ENCODE peak calls at places on chromosomes 5 and 9, in four cellular contexts. One of them, this sample, is unnamed.

GRCh38 chr9:80555782-80556325 is 984.1 kb downstream of the TLE4 start:
- DNase-seq in IMR-90: peak; percentile 18
- DNase-seq in GM12878: no peak
- DNase-seq in K562: no peak
- DNase-seq in this sample: no peak

GRCh38 chr5:37840036-37840909 is at the start of gene GDNF:
- DNase-seq in GM12878: no peak
- DNase-seq in IMR-90: peak; percentile 77
- DNase-seq in K562: no peak
- DNase-seq in this sample: no peak

GRCh38 chr5:85920984-85921383 is 696.8 kb upstream of the COX7C start:
- DNase-seq in IMR-90: no peak
- DNase-seq in GM12878: no peak
- DNase-seq in K562: no peak
- DNase-seq in this sample: no peak

GRCh38 chr9:105295151-105295550 is 50.7 kb downstream of the SLC44A1 start:
- DNase-seq in K562: no peak
- DNase-seq in GM12878: no peak
- DNase-seq in IMR-90: no peak
- DNase-seq in this sample: no peak

GRCh38 chr5:83925321-83925877 is 204.7 kb upstream of the HAPLN1 start:
- DNase-seq in GM12878: no peak
- DNase-seq in IMR-90: peak; percentile 88
- DNase-seq in K562: no peak
- DNase-seq in this sample: no peak

GRCh38 chr9:83934569-83935275 is 13.5 kb upstream of the KIF27 start:
- DNase-seq in IMR-90: peak; percentile 60
- DNase-seq in K562: no peak
- DNase-seq in GM12878: no peak
- DNase-seq in this sample: no peak

GRCh38 chr5:56155085-56155484 is 78.0 kb downstream of the ANKRD55 start:
- DNase-seq in GM12878: no peak
- DNase-seq in K562: no peak
- DNase-seq in IMR-90: no peak
- DNase-seq in this sample: no peak

GRCh38 chr5:93252165-93252564 is 328.9 kb downstream of the NR2F1-AS1 start:
- DNase-seq in GM12878: no peak
- DNase-seq in K562: no peak
- DNase-seq in IMR-90: no peak
- DNase-seq in this sample: no peak

GRCh38 chr5:174837919-174838902 is 113.8 kb downstream of the MSX2 start:
- DNase-seq in GM12878: no peak
- DNase-seq in IMR-90: peak; percentile 24
- DNase-seq in K562: no peak
- DNase-seq in this sample: peak; percentile 53

GRCh38 chr9:70110194-70111041 is 66.8 kb downstream of the MAMDC2 start:
- DNase-seq in GM12878: no peak
- DNase-seq in K562: no peak
- DNase-seq in IMR-90: peak; percentile 83
- DNase-seq in this sample: no peak
- TF ChIP-seq CHD1 in GM12878: no peak
- TF ChIP-seq CHD1 in K562: no peak
- TF ChIP-seq CHD1 in IMR-90: no peak
- TF ChIP-seq CHD1 in this sample: no peak

GRCh38 chr5:20528471-20528870 is 540.5 kb upstream of the CDH18 start:
- DNase-seq in GM12878: no peak
- DNase-seq in IMR-90: no peak
- DNase-seq in K562: no peak
- DNase-seq in this sample: no peak
- TF ChIP-seq CHD1 in GM12878: no peak
- TF ChIP-seq CHD1 in IMR-90: no peak
- TF ChIP-seq CHD1 in K562: no peak
- TF ChIP-seq CHD1 in this sample: no peak

GRCh38 chr5:78593465-78593864 is 55.1 kb downstream of the LHFPL2 start:
- DNase-seq in K562: no peak
- DNase-seq in GM12878: no peak
- DNase-seq in IMR-90: no peak
- DNase-seq in this sample: no peak
- TF ChIP-seq CHD1 in K562: no peak
- TF ChIP-seq CHD1 in GM12878: no peak
- TF ChIP-seq CHD1 in IMR-90: no peak
- TF ChIP-seq CHD1 in this sample: no peak

GRCh38 chr9:6471231-6471630 is 58.2 kb downstream of the UHRF2 start:
- DNase-seq in K562: no peak
- DNase-seq in IMR-90: no peak
- DNase-seq in GM12878: no peak
- DNase-seq in this sample: no peak

DNA sequence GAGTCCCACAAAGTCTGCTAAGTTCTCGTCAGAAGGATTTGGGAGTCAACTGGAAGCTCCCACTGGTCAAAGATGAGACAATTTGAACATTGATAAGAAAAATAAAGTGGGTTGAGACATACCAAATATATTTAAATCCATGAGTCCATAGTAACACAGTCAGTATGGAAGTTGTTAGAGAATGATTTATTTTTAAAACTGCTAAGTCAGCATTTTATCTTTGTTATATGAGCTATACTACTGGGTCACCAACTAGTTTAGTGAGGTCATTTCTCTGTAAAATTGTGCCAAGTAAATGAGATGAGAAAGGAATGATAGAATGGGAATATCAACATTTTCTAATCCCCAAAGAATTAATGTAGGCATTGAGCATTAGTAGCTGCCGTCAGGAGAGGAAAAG is 60.1 kb downstream of the UHRF2 start:
- DNase-seq in GM12878: no peak
- DNase-seq in K562: no peak
- DNase-seq in IMR-90: no peak
- DNase-seq in this sample: no peak
- TF ChIP-seq CHD1 in GM12878: no peak
- TF ChIP-seq CHD1 in K562: no peak
- TF ChIP-seq CHD1 in IMR-90: no peak
- TF ChIP-seq CHD1 in this sample: no peak

GRCh38 chr9:137968235-137968634 is 90.7 kb downstream of the CACNA1B start:
- DNase-seq in GM12878: no peak
- DNase-seq in K562: peak; percentile 11
- DNase-seq in IMR-90: no peak
- DNase-seq in this sample: no peak
- TF ChIP-seq CHD1 in GM12878: no peak
- TF ChIP-seq CHD1 in K562: no peak
- TF ChIP-seq CHD1 in IMR-90: no peak
- TF ChIP-seq CHD1 in this sample: no peak

GRCh38 chr9:2863831-2864230 is 19.9 kb upstream of the PUM3 start:
- DNase-seq in IMR-90: no peak
- DNase-seq in K562: no peak
- DNase-seq in GM12878: no peak
- DNase-seq in this sample: no peak

GRCh38 chr9:2857564-2858198 is 13.8 kb upstream of the PUM3 start:
- DNase-seq in K562: peak; percentile 64
- DNase-seq in GM12878: peak; percentile 37
- DNase-seq in IMR-90: peak; percentile 66
- DNase-seq in this sample: no peak

GRCh38 chr9:2856400-2856799 is 12.5 kb upstream of the PUM3 start:
- DNase-seq in IMR-90: no peak
- DNase-seq in K562: no peak
- DNase-seq in GM12878: no peak
- DNase-seq in this sample: no peak

GRCh38 chr9:2854617-2855016 is 10.7 kb upstream of the PUM3 start:
- DNase-seq in K562: no peak
- DNase-seq in IMR-90: no peak
- DNase-seq in GM12878: no peak
- DNase-seq in this sample: no peak

DNA sequence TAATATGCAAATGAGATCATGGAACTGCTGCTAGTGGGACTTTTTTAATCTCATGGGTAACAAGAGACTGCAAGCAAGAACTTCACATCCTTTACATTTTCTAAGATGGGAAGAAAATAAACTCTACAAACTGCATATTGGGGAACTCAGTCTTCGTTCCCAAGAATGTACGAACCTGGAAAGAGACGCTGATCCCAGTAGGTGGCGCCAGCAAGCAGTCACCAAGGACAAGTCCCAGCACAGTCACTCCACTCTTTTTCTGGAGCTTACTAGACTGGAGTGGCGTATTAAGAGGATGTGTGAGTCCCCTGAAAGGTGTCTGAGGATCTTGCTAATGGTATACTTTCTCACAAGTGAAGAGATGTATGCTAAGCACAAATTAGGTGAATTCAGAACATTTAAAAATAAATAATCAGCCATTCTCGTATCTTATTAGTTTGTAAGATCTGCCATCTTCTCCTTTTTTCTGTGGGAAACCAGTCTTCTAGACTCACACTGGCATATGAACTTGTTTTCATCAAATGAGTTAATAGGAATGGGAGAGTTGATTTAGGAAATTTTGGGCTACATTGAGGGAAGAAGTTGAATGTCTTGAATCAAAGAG is 16.0 kb upstream of the PUM3 start:
- DNase-seq in IMR-90: peak; percentile 57
- DNase-seq in GM12878: no peak
- DNase-seq in K562: peak; percentile 63
- DNase-seq in this sample: peak; percentile 39
- TF ChIP-seq CHD1 in IMR-90: no peak
- TF ChIP-seq CHD1 in GM12878: no peak
- TF ChIP-seq CHD1 in K562: no peak
- TF ChIP-seq CHD1 in this sample: no peak

DNA sequence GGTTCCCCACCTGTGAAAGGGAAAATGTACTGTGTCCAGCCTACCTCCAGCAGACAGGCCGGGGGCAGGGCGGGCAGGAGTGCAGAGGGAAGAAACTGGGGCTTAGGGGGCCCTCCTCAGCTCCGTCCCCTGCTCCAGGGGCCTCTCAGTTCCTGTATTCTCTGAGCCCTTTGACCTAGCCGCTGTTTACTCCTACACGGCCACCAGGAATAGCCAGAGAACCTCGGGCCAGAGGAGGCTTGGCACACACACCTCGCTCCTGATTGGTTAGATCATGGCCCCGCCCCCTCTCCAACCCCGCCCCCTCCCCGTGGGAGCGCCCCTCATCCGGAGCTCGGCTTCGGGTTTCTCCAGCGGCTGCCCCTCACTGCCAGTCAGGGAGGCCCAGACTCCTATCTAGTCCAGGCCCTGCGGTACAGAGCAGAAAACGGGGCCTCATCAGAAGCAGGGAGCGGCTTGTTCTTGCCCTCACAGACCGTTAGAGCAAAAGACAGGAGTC is 2.2 kb downstream of the ST6GALNAC6 start:
- DNase-seq in IMR-90: peak; percentile 77
- DNase-seq in GM12878: no peak
- DNase-seq in K562: peak; percentile 85
- DNase-seq in this sample: no peak
- TF ChIP-seq CHD1 in IMR-90: no peak
- TF ChIP-seq CHD1 in GM12878: no peak
- TF ChIP-seq CHD1 in K562: no peak
- TF ChIP-seq CHD1 in this sample: no peak

DNA sequence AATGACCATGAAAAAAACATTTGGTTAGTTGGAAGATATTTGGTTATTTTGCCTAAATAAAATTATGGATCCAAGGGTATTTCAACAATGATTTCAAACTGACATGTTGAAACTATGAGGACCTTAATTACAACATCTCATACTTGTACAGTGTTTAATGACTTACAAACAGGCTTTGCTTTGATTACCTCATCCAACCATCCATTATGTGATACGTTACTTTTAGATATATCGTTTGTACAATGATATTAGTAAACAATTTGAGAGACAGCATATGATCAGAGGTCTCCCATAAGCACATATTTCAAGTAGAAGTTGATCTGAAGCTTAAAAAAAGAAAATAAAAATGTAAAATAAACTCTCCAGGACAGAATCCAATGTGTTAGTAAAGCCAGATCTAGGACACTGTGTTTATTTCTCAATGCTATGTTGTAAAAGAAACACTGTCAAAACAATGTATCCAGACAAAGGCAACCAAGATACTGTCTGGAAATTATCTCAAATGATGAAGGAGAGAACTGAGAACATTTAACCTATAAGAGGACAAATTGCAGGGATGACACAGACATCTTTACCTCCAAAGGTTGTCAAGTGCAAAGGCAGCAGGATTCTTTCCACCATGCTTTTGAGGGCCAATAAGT is 116.0 kb upstream of the TARS1 start:
- DNase-seq in K562: no peak
- DNase-seq in GM12878: no peak
- DNase-seq in IMR-90: no peak
- DNase-seq in this sample: no peak
- TF ChIP-seq CHD1 in K562: no peak
- TF ChIP-seq CHD1 in GM12878: no peak
- TF ChIP-seq CHD1 in IMR-90: no peak
- TF ChIP-seq CHD1 in this sample: no peak

This sample was measured in H1.